ENCODE peak calls at places on chromosomes 12 and 14, in seven cellular contexts. X, Y, W, M, Z, B and T are unnamed samples.

GRCh38 chr12:10121278-10121677 is 8.7 kb downstream of the CLEC7A start:
- DNase-seq in X (no peak), Y (no peak), W (no peak), M (no peak), Z (no peak), B (no peak), T (no peak)

GRCh38 chr12:24200013-24200412 is 250.5 kb upstream of the SOX5 start:
- DNase-seq in X (no peak), Y (no peak), W (no peak), M (no peak), Z (no peak), B (no peak), T (no peak)

GRCh38 chr12:24931666-24932405 is 17.1 kb downstream of the BCAT1 start:
- DNase-seq in X (no peak), Y (peak; percentile 68), W (no peak), M (no peak), Z (no peak), B (no peak), T (no peak)

GRCh38 chr12:41202051-41202450 is 13.9 kb downstream of the PDZRN4 start:
- DNase-seq in X (no peak), Y (no peak), W (no peak), M (no peak), Z (no peak), B (no peak), T (no peak)

GRCh38 chr12:107655281-107656065 is 30.1 kb upstream of the PWP1 start:
- DNase-seq in X (no peak), Y (no peak), W (no peak), M (no peak), Z (peak; percentile 57), B (no peak), T (no peak)

GRCh38 chr12:11901687-11902524 is 168.8 kb upstream of the BCL2L14 start:
- DNase-seq in X (no peak), Y (peak; percentile 22), W (no peak), M (no peak), Z (no peak), B (peak; percentile 56), T (no peak)

GRCh38 chr12:15208871-15209656 is 12.2 kb downstream of the RERG start:
- DNase-seq in X (no peak), Y (no peak), W (no peak), M (no peak), Z (no peak), B (no peak), T (no peak)

GRCh38 chr14:24339284-24340151 is at the start of gene RIPK3:
- DNase-seq in X (peak; percentile 66), Y (peak; percentile 82), W (no peak), M (peak; percentile 61), Z (no peak), B (peak; percentile 50), T (peak; percentile 50)

GRCh38 chr14:68466491-68466977 is 326.3 kb downstream of the ZFP36L1 start:
- DNase-seq in X (no peak), Y (no peak), W (no peak), M (no peak), Z (no peak), B (no peak), T (no peak)

GRCh38 chr14:47060050-47060449 is 408.5 kb upstream of the RPL10L start:
- DNase-seq in X (no peak), Y (no peak), W (no peak), M (no peak), Z (no peak), B (no peak), T (no peak)

GRCh38 chr14:75310295-75311059 is 31.8 kb downstream of the FOS start:
- DNase-seq in X (no peak), Y (no peak), W (peak; percentile 69), M (no peak), Z (peak; percentile 92), B (no peak), T (no peak)

GRCh38 chr14:67623114-67623513 is 3.4 kb downstream of the ARG2 start:
- DNase-seq in X (no peak), Y (no peak), W (no peak), M (no peak), Z (peak; percentile 7), B (no peak), T (no peak)

GRCh38 chr12:1930816-1931597 is 12.6 kb upstream of the CACNA2D4 start:
- DNase-seq in X (no peak), Y (no peak), W (no peak), M (no peak), Z (no peak), B (no peak), T (no peak)

GRCh38 chr14:106837870-106838269 is 1311.5 kb downstream of the TMEM121 start:
- DNase-seq in X (no peak), Y (no peak), W (no peak), M (no peak), Z (no peak), B (no peak), T (no peak)

GRCh38 chr14:89427426-89428162 is 10.6 kb upstream of the FOXN3 start:
- DNase-seq in X (no peak), Y (no peak), W (no peak), M (no peak), Z (no peak), B (no peak), T (no peak)

GRCh38 chr12:58873496-58873895 is 46.8 kb downstream of the LRIG3 start:
- DNase-seq in X (no peak), Y (no peak), W (no peak), M (no peak), Z (no peak), B (no peak), T (no peak)

GRCh38 chr12:126708492-126708896 is 1558.5 kb upstream of the TMEM132C start:
- DNase-seq in X (no peak), Y (no peak), W (peak; percentile 36), M (no peak), Z (no peak), B (no peak), T (no peak)

GRCh38 chr12:72747460-72747859 is 475.3 kb downstream of the TRHDE start:
- DNase-seq in X (no peak), Y (no peak), W (peak; percentile 23), M (no peak), Z (no peak), B (no peak), T (no peak)

GRCh38 chr12:113101751-113102150 is 33.8 kb downstream of the RASAL1 start:
- DNase-seq in X (no peak), Y (no peak), W (no peak), M (no peak), Z (no peak), B (no peak), T (no peak)

GRCh38 chr14:42110167-42110566 is 503.5 kb downstream of the LRFN5 start:
- DNase-seq in X (no peak), Y (no peak), W (no peak), M (no peak), Z (peak; percentile 48), B (no peak), T (no peak)

GRCh38 chr14:90785474-90785873 is 30.8 kb downstream of the TTC7B start:
- DNase-seq in X (no peak), Y (no peak), W (no peak), M (no peak), Z (no peak), B (no peak), T (no peak)

GRCh38 chr12:100346660-100347059 is 10.2 kb upstream of the SLC17A8 start:
- DNase-seq in X (no peak), Y (no peak), W (no peak), M (no peak), Z (no peak), B (no peak), T (no peak)

GRCh38 chr12:53115891-53116675 is 12.8 kb downstream of the SOAT2 start:
- DNase-seq in X (no peak), Y (peak; percentile 12), W (no peak), M (no peak), Z (no peak), B (no peak), T (no peak)

GRCh38 chr12:108967869-108968540 is 52.9 kb downstream of the SVOP start:
- DNase-seq in X (no peak), Y (peak; percentile 23), W (no peak), M (no peak), Z (peak; percentile 16), B (no peak), T (no peak)

GRCh38 chr12:108815369-108815768 is 42.0 kb downstream of the SSH1 start:
- DNase-seq in X (no peak), Y (no peak), W (no peak), M (no peak), Z (no peak), B (no peak), T (no peak)

GRCh38 chr12:27695556-27696292 is 523 bp upstream of the REP15 start:
- DNase-seq in X (no peak), Y (no peak), W (no peak), M (no peak), Z (no peak), B (no peak), T (no peak)

GRCh38 chr12:114547636-114548035 is 136.3 kb downstream of the TBX3 start:
- DNase-seq in X (no peak), Y (no peak), W (no peak), M (no peak), Z (no peak), B (no peak), T (no peak)

GRCh38 chr14:95054346-95055280 is 102.7 kb downstream of the DICER1 start:
- DNase-seq in X (no peak), Y (no peak), W (no peak), M (no peak), Z (no peak), B (no peak), T (no peak)

GRCh38 chr14:106665814-106666213 is 1139.4 kb downstream of the TMEM121 start:
- DNase-seq in X (peak; percentile 25), Y (no peak), W (no peak), M (no peak), Z (no peak), B (peak; percentile 22), T (no peak)

GRCh38 chr14:57168138-57168695 is 100.5 kb downstream of the EXOC5 start:
- DNase-seq in X (no peak), Y (no peak), W (no peak), M (no peak), Z (no peak), B (no peak), T (no peak)

GRCh38 chr12:27711312-27711682 is 665 bp downstream of the MRPS35 start:
- DNase-seq in X (no peak), Y (peak; percentile 21), W (no peak), M (no peak), Z (no peak), B (no peak), T (no peak)

GRCh38 chr12:58803893-58804292 is 116.4 kb downstream of the LRIG3 start:
- DNase-seq in X (no peak), Y (no peak), W (peak; percentile 8), M (no peak), Z (no peak), B (no peak), T (no peak)

GRCh38 chr12:82651489-82651888 is 35.2 kb upstream of the TMTC2 start:
- DNase-seq in X (no peak), Y (no peak), W (no peak), M (no peak), Z (no peak), B (no peak), T (no peak)

GRCh38 chr12:12195516-12195915 is 71.3 kb downstream of the LRP6 start:
- DNase-seq in X (no peak), Y (no peak), W (no peak), M (no peak), Z (no peak), B (no peak), T (no peak)

GRCh38 chr12:92968201-92968813 is 39.2 kb upstream of the EEA1 start:
- DNase-seq in X (no peak), Y (no peak), W (no peak), M (no peak), Z (no peak), B (no peak), T (no peak)

GRCh38 chr12:88562846-88563582 is 17.3 kb downstream of the KITLG start:
- DNase-seq in X (no peak), Y (no peak), W (no peak), M (no peak), Z (no peak), B (no peak), T (no peak)

GRCh38 chr14:79197516-79197915 is 1013.8 kb downstream of the DIO2 start:
- DNase-seq in X (no peak), Y (no peak), W (no peak), M (no peak), Z (no peak), B (no peak), T (no peak)